ENCODE peak calls at places on chromosomes 4 and X, in seven cellular contexts. One of them, this sample, is unnamed.

GRCh38 chr4:6946497-6946896 is 36.9 kb downstream of the TBC1D14 start:
- DNase-seq in lung: no peak
- DNase-seq in K562: no peak
- DNase-seq in activated T-cell treated with anti-CD3 and anti-CD28 coated beads, Interleukin-2, amount 50 U/mL, for 24 hours: no peak
- DNase-seq in GM23248: no peak
- DNase-seq in hypothalamus: no peak
- DNase-seq in RPMI7951: no peak
- DNase-seq in this sample: no peak

GRCh38 chr4:632391-632790 is 7.0 kb downstream of the PDE6B start:
- DNase-seq in lung: no peak
- DNase-seq in K562: no peak
- DNase-seq in activated T-cell treated with anti-CD3 and anti-CD28 coated beads, Interleukin-2, amount 50 U/mL, for 24 hours: no peak
- DNase-seq in GM23248: no peak
- DNase-seq in hypothalamus: no peak
- DNase-seq in RPMI7951: no peak
- DNase-seq in this sample: no peak

GRCh38 chrX:70480660-70481018 is 36.0 kb downstream of the DLG3 start:
- DNase-seq in lung: no peak
- DNase-seq in K562: no peak
- DNase-seq in activated T-cell treated with anti-CD3 and anti-CD28 coated beads, Interleukin-2, amount 50 U/mL, for 24 hours: no peak
- DNase-seq in GM23248: no peak
- DNase-seq in hypothalamus: no peak
- DNase-seq in RPMI7951: peak
- DNase-seq in this sample: peak

GRCh38 chr4:173182403-173182802 is 13.8 kb downstream of the GALNT7 start:
- DNase-seq in lung: no peak
- DNase-seq in K562: no peak
- DNase-seq in activated T-cell treated with anti-CD3 and anti-CD28 coated beads, Interleukin-2, amount 50 U/mL, for 24 hours: no peak
- DNase-seq in GM23248: peak
- DNase-seq in hypothalamus: no peak
- DNase-seq in RPMI7951: peak
- DNase-seq in this sample: no peak

GRCh38 chrX:86014421-86014820 is 32.9 kb downstream of the CHM start:
- DNase-seq in lung: no peak
- DNase-seq in K562: no peak
- DNase-seq in activated T-cell treated with anti-CD3 and anti-CD28 coated beads, Interleukin-2, amount 50 U/mL, for 24 hours: no peak
- DNase-seq in GM23248: no peak
- DNase-seq in hypothalamus: no peak
- DNase-seq in RPMI7951: no peak
- DNase-seq in this sample: no peak

GRCh38 chrX:81957318-81957717 is 755.4 kb downstream of the SH3BGRL start:
- DNase-seq in lung: no peak
- DNase-seq in K562: no peak
- DNase-seq in activated T-cell treated with anti-CD3 and anti-CD28 coated beads, Interleukin-2, amount 50 U/mL, for 24 hours: no peak
- DNase-seq in GM23248: no peak
- DNase-seq in hypothalamus: no peak
- DNase-seq in RPMI7951: no peak
- DNase-seq in this sample: no peak

GRCh38 chr4:4456351-4456750 is 69.4 kb downstream of the NSG1 start:
- DNase-seq in lung: no peak
- DNase-seq in K562: no peak
- DNase-seq in activated T-cell treated with anti-CD3 and anti-CD28 coated beads, Interleukin-2, amount 50 U/mL, for 24 hours: no peak
- DNase-seq in GM23248: peak
- DNase-seq in hypothalamus: no peak
- DNase-seq in RPMI7951: peak
- DNase-seq in this sample: no peak

GRCh38 chrX:118347131-118347530 is 1.2 kb downstream of the WDR44 start:
- DNase-seq in lung: no peak
- DNase-seq in K562: peak
- DNase-seq in activated T-cell treated with anti-CD3 and anti-CD28 coated beads, Interleukin-2, amount 50 U/mL, for 24 hours: no peak
- DNase-seq in GM23248: peak
- DNase-seq in hypothalamus: no peak
- DNase-seq in RPMI7951: peak
- DNase-seq in this sample: no peak

GRCh38 chrX:68731254-68731653 is 83.8 kb downstream of the STARD8 start:
- DNase-seq in lung: no peak
- DNase-seq in K562: no peak
- DNase-seq in activated T-cell treated with anti-CD3 and anti-CD28 coated beads, Interleukin-2, amount 50 U/mL, for 24 hours: no peak
- DNase-seq in GM23248: no peak
- DNase-seq in hypothalamus: no peak
- DNase-seq in RPMI7951: no peak
- DNase-seq in this sample: no peak

GRCh38 chr4:141047228-141047884 is 85.9 kb downstream of the RNF150 start:
- DNase-seq in lung: no peak
- DNase-seq in K562: no peak
- DNase-seq in activated T-cell treated with anti-CD3 and anti-CD28 coated beads, Interleukin-2, amount 50 U/mL, for 24 hours: no peak
- DNase-seq in GM23248: peak
- DNase-seq in hypothalamus: no peak
- DNase-seq in RPMI7951: peak
- DNase-seq in this sample: no peak

GRCh38 chr4:38328963-38329729 is 334.9 kb upstream of the KLF3 start:
- DNase-seq in lung: no peak
- DNase-seq in K562: no peak
- DNase-seq in activated T-cell treated with anti-CD3 and anti-CD28 coated beads, Interleukin-2, amount 50 U/mL, for 24 hours: no peak
- DNase-seq in GM23248: no peak
- DNase-seq in hypothalamus: no peak
- DNase-seq in RPMI7951: no peak
- DNase-seq in this sample: no peak

GRCh38 chrX:15391850-15392249 is 7.6 kb upstream of the VEGFD start:
- DNase-seq in lung: no peak
- DNase-seq in K562: no peak
- DNase-seq in activated T-cell treated with anti-CD3 and anti-CD28 coated beads, Interleukin-2, amount 50 U/mL, for 24 hours: no peak
- DNase-seq in GM23248: no peak
- DNase-seq in hypothalamus: no peak
- DNase-seq in RPMI7951: no peak
- DNase-seq in this sample: no peak